ENCODE peak calls at places on chromosome 9, in ten cellular contexts. T is AG10803; O is left lung; U is dorsolateral prefrontal cortex; R is HAP-1; J is SK-N-SH; B is psoas muscle; S is mesendoderm; P is CD4-positive, CD25-positive, alpha-beta regulatory T cell; Z is mucosa of descending colon. X is an unnamed sample.
A peak's percentile ranks its signal among the peaks of the same experiment; 100 is the strongest.

GRCh38 chr9:128771094-128771721 is 519 bp downstream of the ZER1 start:
- DNase-seq in R (no peak), U (no peak), B (no peak), Z (no peak), O (no peak), J (no peak), S (peak; percentile 52), T (peak; percentile 12), P (peak; percentile 52), X (no peak)

GRCh38 chr9:79053613-79054012 is 518.2 kb upstream of the TLE4 start:
- DNase-seq in J (no peak), S (no peak), R (no peak), Z (no peak), U (no peak), B (no peak), O (no peak), T (peak; percentile 3), P (no peak), X (no peak)

GRCh38 chr9:87622936-87623335 is 103.0 kb upstream of the CTSL start:
- DNase-seq in S (no peak), R (no peak), O (no peak), J (no peak), T (no peak), U (no peak), B (no peak), P (no peak), Z (no peak), X (no peak)

GRCh38 chr9:129617167-129617566 is 3.7 kb downstream of the C9orf50 start:
- DNase-seq in T (peak; percentile 73), S (peak; percentile 89), O (no peak), U (peak; percentile 62), B (no peak), Z (no peak), P (peak; percentile 52), J (no peak), R (peak; percentile 16), X (peak; percentile 80)

GRCh38 chr9:20726144-20726543 is 42.1 kb downstream of the FOCAD start:
- DNase-seq in S (no peak), R (no peak), J (no peak), U (no peak), T (no peak), O (no peak), P (no peak), Z (no peak), B (no peak), X (no peak)

GRCh38 chr9:128702949-128703615 is 779 bp downstream of the PKN3 start:
- DNase-seq in U (no peak), J (peak; percentile 79), P (peak; percentile 32), Z (peak; percentile 58), R (peak; percentile 45), T (no peak), O (peak; percentile 32), S (peak; percentile 69), B (peak; percentile 48), X (peak; percentile 94)

GRCh38 chr9:70949239-70949638 is 172.2 kb downstream of the TRPM3 start:
- DNase-seq in J (no peak), U (no peak), O (no peak), P (no peak), R (no peak), B (no peak), T (no peak), Z (no peak), S (no peak), X (no peak)

GRCh38 chr9:71760901-71761300 is 7.4 kb downstream of the CEMIP2 start:
- DNase-seq in Z (no peak), O (no peak), P (no peak), B (peak; percentile 23), U (no peak), T (no peak), J (no peak), R (peak; percentile 59), S (peak; percentile 65), X (peak; percentile 21)

GRCh38 chr9:277595-278330 is 63.1 kb downstream of the DOCK8 start:
- DNase-seq in T (no peak), O (no peak), Z (no peak), P (peak; percentile 76), J (no peak), U (no peak), R (no peak), B (no peak), S (no peak), X (no peak)

GRCh38 chr9:92966518-92966800 is 19.1 kb downstream of the FGD3 start:
- DNase-seq in Z (peak; percentile 48), T (no peak), R (no peak), B (no peak), O (no peak), U (no peak), S (no peak), J (no peak), P (peak; percentile 54), X (no peak)

GRCh38 chr9:3848445-3849114 is 322.8 kb upstream of the RFX3 start:
- DNase-seq in O (no peak), R (peak; percentile 76), J (peak; percentile 50), Z (no peak), T (no peak), B (no peak), P (no peak), U (no peak), S (peak; percentile 92), X (peak; percentile 30)

GRCh38 chr9:77961541-77961940 is 70.1 kb downstream of the GNAQ start:
- DNase-seq in T (peak; percentile 58), R (no peak), S (peak; percentile 54), B (no peak), J (no peak), Z (no peak), O (no peak), P (no peak), U (no peak), X (no peak)

GRCh38 chr9:124593080-124594058 is 86.2 kb upstream of the NR5A1 start:
- DNase-seq in R (peak; percentile 86), P (no peak), T (peak; percentile 67), O (no peak), S (peak; percentile 94), J (no peak), Z (no peak), B (no peak), U (no peak), X (peak; percentile 75)

GRCh38 chr9:137383453-137384115 is 39.4 kb downstream of the EXD3 start:
- DNase-seq in O (peak; percentile 30), J (no peak), U (no peak), Z (peak; percentile 43), B (peak; percentile 8), S (no peak), R (no peak), T (no peak), P (no peak), X (peak; percentile 75)

GRCh38 chr9:136021891-136022681 is 60.9 kb upstream of the UBAC1 start:
- DNase-seq in T (no peak), U (no peak), O (peak; percentile 30), R (no peak), B (peak; percentile 11), P (no peak), Z (peak; percentile 38), S (no peak), J (no peak), X (peak; percentile 73)

GRCh38 chr9:112065781-112066606 is 109.1 kb downstream of the SUSD1 start:
- DNase-seq in J (no peak), O (peak; percentile 75), U (no peak), B (no peak), S (peak; percentile 97), T (no peak), Z (peak; percentile 71), R (no peak), P (no peak), X (peak; percentile 30)

GRCh38 chr9:27005491-27005890 is at the start of gene LRRC19:
- DNase-seq in T (no peak), P (no peak), B (no peak), Z (no peak), J (no peak), R (no peak), U (no peak), S (no peak), O (no peak), X (no peak)
- H3K4me3 ChIP-seq in T (no peak within 1 kb of the TSS), P (no peak within 1 kb of the TSS), B (no peak within 1 kb of the TSS), Z (peak within 1 kb of the TSS; percentile 30), J (no peak within 1 kb of the TSS), R (no peak within 1 kb of the TSS), U (no peak within 1 kb of the TSS), S (no peak within 1 kb of the TSS), O (no peak within 1 kb of the TSS), X (no peak within 1 kb of the TSS)

DNA sequence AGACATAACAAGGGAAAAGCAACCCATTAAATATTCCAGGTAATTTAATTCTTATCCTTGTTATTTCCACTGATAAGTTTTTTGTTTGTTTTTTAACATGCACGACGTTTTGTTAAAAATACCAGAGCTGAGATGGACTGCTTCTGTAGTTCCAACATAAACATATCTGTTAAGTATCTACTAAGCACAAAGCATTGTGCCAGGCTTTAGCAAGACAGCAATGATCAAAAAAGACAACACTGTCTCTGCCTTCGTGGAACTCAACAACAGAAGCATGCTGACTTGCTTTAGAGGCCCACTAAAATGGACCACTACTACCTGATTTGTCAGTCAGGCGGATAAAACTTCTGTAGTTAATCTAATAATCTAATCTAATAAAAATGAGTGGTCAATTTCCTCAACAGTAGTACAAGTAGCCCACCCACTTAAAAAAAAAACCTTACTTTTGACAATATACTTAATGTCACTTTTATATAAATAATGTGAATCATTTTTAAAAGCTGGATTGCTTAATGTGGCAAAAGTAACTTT is 3.1 kb downstream of the RAB14 start:
- DNase-seq in U (no peak), J (no peak), Z (no peak), P (no peak), T (no peak), B (no peak), R (no peak), O (no peak), S (no peak), X (no peak)
- H3K4me3 ChIP-seq in U (peak overlapping the region; percentile 88), J (no peak overlapping the region), Z (no peak overlapping the region), P (peak overlapping the region; percentile 86), T (peak overlapping the region; percentile 3), B (peak overlapping the region; percentile 96), R (no peak overlapping the region), O (no peak overlapping the region), S (no peak overlapping the region), X (no peak overlapping the region)

DNA sequence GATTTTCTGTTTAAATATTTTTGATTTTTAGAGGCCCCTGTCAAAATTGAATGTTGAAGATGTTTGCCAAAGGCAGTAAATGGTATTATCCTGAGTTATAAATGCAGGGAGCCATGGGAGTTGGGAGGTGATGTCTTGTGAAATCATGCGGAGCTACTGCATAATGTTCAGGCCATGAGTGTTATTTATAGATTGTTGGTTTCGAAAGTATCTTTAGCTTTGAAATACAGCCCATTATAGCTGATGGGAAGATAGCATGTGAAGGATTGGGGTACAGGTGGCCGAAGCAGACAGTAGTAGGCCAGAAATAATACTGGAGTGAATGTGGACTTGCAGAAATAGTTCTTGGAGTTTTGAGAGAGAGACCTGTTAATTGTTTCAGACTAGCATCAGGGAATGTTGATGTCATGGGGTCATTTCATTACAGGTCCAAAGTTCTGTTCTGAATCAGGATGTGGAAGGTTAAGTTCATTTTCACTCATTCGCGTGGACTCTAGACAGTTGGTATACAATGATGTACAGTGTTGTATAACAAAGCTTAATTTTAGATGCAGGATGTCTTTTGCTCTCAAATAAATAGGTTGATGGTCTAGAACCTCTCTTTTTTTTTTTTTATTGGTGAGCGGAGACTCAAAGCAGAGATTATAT is 3.8 kb downstream of the ATP6V1G1 start:
- DNase-seq in P (no peak), O (no peak), T (peak; percentile 28), B (no peak), U (no peak), Z (no peak), J (no peak), S (no peak), R (no peak), X (no peak)
- H3K4me3 ChIP-seq in P (peak overlapping the region; percentile 91), O (no peak overlapping the region), T (no peak overlapping the region), B (peak overlapping the region; percentile 91), U (peak overlapping the region; percentile 36), Z (no peak overlapping the region), J (no peak overlapping the region), S (no peak overlapping the region), R (no peak overlapping the region), X (no peak overlapping the region)

GRCh38 chr9:86093788-86094555 is 5.4 kb downstream of the GOLM1 start:
- DNase-seq in R (no peak), J (no peak), T (no peak), S (peak; percentile 37), P (no peak), Z (peak; percentile 87), B (no peak), U (no peak), O (peak; percentile 75), X (no peak)
- H3K4me3 ChIP-seq in R (no peak overlapping the region), J (no peak overlapping the region), T (no peak overlapping the region), S (no peak overlapping the region), P (no peak overlapping the region), Z (no peak overlapping the region), B (no peak overlapping the region), U (no peak overlapping the region), O (no peak overlapping the region), X (no peak overlapping the region)

X was measured in H7.